ENCODE peak calls at places on chromosomes 16 and 17, in four cellular contexts. H, U, M and L are unnamed samples.

GRCh38 chr16:3509470-3509928 is 8.7 kb downstream of the CLUAP1 start:
- DNase-seq in U (no peak), M (no peak), H (peak), L (no peak)

GRCh38 chr17:19744922-19745757 is 3.0 kb downstream of the ALDH3A1 start:
- DNase-seq in U (no peak), H (peak), M (peak), L (peak)

GRCh38 chr16:86802013-86802412 is 223.7 kb downstream of the FOXL1 start:
- DNase-seq in U (no peak), M (no peak), H (no peak), L (no peak)

GRCh38 chr17:15185625-15185991 is 79.5 kb downstream of the PMP22 start:
- DNase-seq in M (no peak), H (no peak), U (no peak), L (no peak)

GRCh38 chr16:30395155-30395991 is at the start of gene ZNF48:
- DNase-seq in M (peak), U (peak), H (peak), L (no peak)

GRCh38 chr16:54648575-54648974 is 282.1 kb upstream of the IRX5 start:
- DNase-seq in U (no peak), H (no peak), M (no peak), L (no peak)

GRCh38 chr17:50214986-50215730 is 13.7 kb upstream of the COL1A1 start:
- DNase-seq in M (no peak), U (no peak), H (peak), L (no peak)

GRCh38 chr16:78896280-78896679 is 704.3 kb downstream of the MAF start:
- DNase-seq in H (no peak), U (no peak), M (no peak), L (no peak)

GRCh38 chr17:56756536-56756935 is 77.2 kb downstream of the C17orf67 start:
- DNase-seq in U (peak), H (no peak), M (peak), L (no peak)

GRCh38 chr17:55763856-55764255 is 13.0 kb downstream of the PCTP start:
- DNase-seq in U (no peak), H (no peak), M (no peak), L (no peak)

GRCh38 chr17:57776366-57776765 is 31.3 kb upstream of the CCDC182 start:
- DNase-seq in U (no peak), H (no peak), M (no peak), L (no peak)

GRCh38 chr17:3911271-3912053 is 4.8 kb downstream of the P2RX1 start:
- DNase-seq in U (no peak), M (no peak), H (no peak), L (no peak)

GRCh38 chr16:4696172-4696904 is 3.0 kb downstream of the NUDT16L1 start:
- DNase-seq in H (peak), U (no peak), M (no peak), L (no peak)

GRCh38 chr16:1331712-1332617 is 1.5 kb upstream of the BAIAP3 start:
- DNase-seq in U (peak), M (peak), H (no peak), L (no peak)

GRCh38 chr17:76232342-76232741 is 8.0 kb downstream of the RNF157 start:
- DNase-seq in H (no peak), U (no peak), M (no peak), L (no peak)

GRCh38 chr17:42135664-42136653 is 13.4 kb downstream of the HSPB9 start:
- DNase-seq in M (peak), H (peak), U (peak), L (no peak)

GRCh38 chr16:29820271-29820701 is at the start of gene MVP:
- DNase-seq in M (peak), U (no peak), H (peak), L (no peak)

GRCh38 chr17:12320286-12320685 is 299.6 kb downstream of the MAP2K4 start:
- DNase-seq in H (no peak), M (no peak), U (no peak), L (no peak)

GRCh38 chr17:82920150-82920549 is 80.3 kb upstream of the ZNF750 start:
- DNase-seq in H (no peak), U (no peak), M (no peak), L (no peak)

GRCh38 chr16:69323428-69323827 is 7.0 kb downstream of the PDF start:
- DNase-seq in H (no peak), U (no peak), M (no peak), L (no peak)

GRCh38 chr16:69326172-69326873 is 4.1 kb downstream of the PDF start:
- DNase-seq in M (no peak), U (peak), H (no peak), L (no peak)

GRCh38 chr16:69325784-69326171 is 4.6 kb downstream of the PDF start:
- DNase-seq in H (no peak), U (no peak), M (no peak), L (no peak)

GRCh38 chr16:69324013-69324531 is 6.3 kb downstream of the PDF start:
- DNase-seq in M (no peak), U (no peak), H (peak), L (no peak)

DNA sequence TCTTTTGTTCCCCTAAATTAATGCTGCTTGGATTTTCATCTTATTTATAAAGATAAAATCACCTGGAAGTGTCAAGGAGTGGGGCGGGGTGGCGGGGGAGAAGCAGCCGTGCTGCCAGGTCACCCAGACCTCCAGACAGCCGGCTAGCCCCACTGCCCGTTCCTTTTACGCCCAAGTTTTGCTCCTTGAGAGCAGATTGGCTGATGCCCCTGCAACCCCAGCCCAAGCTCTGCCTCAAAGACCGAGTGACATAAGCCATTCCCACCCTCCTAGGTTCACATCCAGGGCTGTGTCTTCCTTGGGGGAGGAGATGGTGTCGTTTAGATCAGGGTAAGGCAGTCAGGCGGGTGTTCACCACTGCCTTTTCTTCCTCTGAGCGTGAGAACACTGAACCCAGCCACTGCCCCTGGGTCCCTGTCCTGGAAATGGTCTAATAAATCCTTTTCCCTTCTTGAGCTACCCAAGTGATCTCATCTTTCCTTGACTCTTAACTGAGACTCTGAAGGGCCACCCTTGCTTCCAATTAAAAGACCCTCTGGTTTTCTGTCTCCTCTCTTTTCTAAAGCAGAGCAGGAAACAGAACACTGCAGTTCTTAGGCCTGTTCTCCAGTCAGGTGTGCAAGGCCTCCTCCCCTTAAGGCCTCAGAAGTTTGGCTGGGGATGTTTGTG is 5.7 kb downstream of the PDF start:
- DNase-seq in M (no peak), H (no peak), U (no peak), L (no peak)
- TF ChIP-seq EP300 in M (no peak), H (no peak), U (no peak), L (no peak)

DNA sequence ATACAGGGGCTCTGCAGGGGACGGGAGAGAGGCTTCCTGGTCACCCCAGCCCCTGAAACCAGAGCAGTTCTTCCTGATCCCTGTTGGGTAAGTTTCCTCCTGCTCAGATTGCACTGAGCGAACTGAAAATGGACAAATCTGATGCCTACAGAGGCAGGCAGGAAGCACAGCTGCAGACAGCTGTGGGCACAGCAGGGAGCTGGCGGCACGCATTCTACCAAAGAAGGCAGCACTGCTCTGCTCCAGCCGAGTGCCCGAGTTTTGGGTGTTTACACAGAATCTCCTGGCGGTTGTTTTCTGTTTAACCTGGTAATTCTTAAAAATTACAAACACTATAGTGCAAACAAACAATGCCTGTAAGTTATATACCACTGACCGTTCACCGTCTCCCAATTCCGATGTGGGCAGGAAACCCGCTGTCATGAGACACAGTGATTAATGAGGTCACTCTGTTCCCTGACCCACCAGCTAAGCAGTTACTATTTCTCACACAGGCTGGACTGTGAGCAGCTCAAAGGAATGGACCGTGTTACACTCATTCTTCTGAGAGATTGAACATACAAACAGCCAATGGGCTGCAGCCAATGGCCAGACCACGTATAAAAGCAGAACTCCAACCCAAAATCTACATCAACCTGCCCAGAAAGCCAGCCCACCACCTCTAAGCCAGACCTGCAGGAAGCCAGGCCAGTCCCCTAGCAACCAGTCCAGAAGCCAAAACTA is 25.5 kb downstream of the NSMCE1 start:
- DNase-seq in H (no peak), U (peak), M (peak), L (no peak)
- H3K4me3 ChIP-seq in H (no peak), U (peak), M (no peak), L (peak)

GRCh38 chr16:8963825-8964441 is at the start of gene USP7:
- DNase-seq in H (peak), M (peak), U (peak), L (peak)
- TF ChIP-seq CTCF in H (no peak), M (peak), U (no peak), L (no peak)

GRCh38 chr16:75455677-75456076 is 8.8 kb downstream of the TMEM170A start:
- DNase-seq in M (no peak), H (no peak), U (no peak), L (no peak)

GRCh38 chr16:75457485-75458021 is 6.9 kb downstream of the TMEM170A start:
- DNase-seq in H (no peak), M (no peak), U (no peak), L (no peak)

GRCh38 chr16:75456971-75457370 is 7.5 kb downstream of the TMEM170A start:
- DNase-seq in U (no peak), M (no peak), H (no peak), L (no peak)

GRCh38 chr16:75458029-75458428 is 6.5 kb downstream of the TMEM170A start:
- DNase-seq in U (no peak), M (no peak), H (no peak), L (no peak)

GRCh38 chr16:75452464-75453190 is 11.9 kb downstream of the TMEM170A start:
- DNase-seq in H (no peak), M (no peak), U (peak), L (no peak)
- TF ChIP-seq EP300 in H (no peak), M (no peak), U (no peak), L (no peak)

GRCh38 chr17:29177541-29177870 is 2.7 kb downstream of the MYO18A start:
- DNase-seq in M (no peak), H (no peak), U (no peak), L (no peak)

GRCh38 chr17:29180051-29180787 is at the start of gene MYO18A:
- DNase-seq in U (peak), H (peak), M (peak), L (no peak)

GRCh38 chr17:29179232-29180036 is 764 bp downstream of the MYO18A start:
- DNase-seq in U (peak), H (peak), M (peak), L (no peak)

GRCh38 chr17:29177871-29178749 is 2.1 kb downstream of the MYO18A start:
- DNase-seq in U (peak), H (no peak), M (peak), L (no peak)

DNA sequence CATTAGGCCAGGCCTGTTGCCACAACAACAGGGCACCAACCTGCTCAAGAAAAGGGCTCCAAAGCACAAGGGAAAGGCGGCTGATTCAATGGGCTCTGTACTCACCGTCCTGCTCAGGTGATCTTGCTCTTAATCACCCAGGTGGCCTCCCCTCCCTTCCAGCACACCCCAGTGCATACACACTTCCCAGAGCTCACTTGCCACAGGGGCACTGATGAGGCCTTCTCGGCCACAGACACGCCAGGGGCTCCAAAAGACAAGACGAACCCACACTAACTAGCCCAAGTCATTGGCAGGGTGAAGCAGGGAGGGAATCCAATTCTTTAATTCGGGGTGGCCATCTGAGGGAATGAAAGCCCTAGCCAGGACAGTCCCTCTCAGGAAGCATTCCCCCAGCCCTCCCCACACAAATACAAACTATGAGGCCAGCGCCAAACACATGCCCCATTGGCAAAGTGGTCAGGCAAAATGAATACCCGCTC is 1.4 kb downstream of the MYO18A start:
- DNase-seq in U (peak), M (peak), H (no peak), L (no peak)
- H3K4me3 ChIP-seq in U (peak), M (peak), H (no peak), L (peak)